ENCODE peak calls at places on chromosomes 13 and 19, in nine cellular contexts. W is thoracic aorta, F is uterus, K is dorsolateral prefrontal cortex, D is cardiac fibroblast, J is glutamatergic neuron, C is AG09309, S is progenitor cell of endocrine pancreas, M is foreskin fibroblast. L is an unnamed sample.
A peak's percentile ranks its signal among the peaks of the same experiment; 100 is the strongest.

GRCh38 chr19:18430417-18431144 is 7.4 kb downstream of the ISYNA1 start:
- DNase-seq in K (no peak), W (no peak), J (no peak), D (no peak), C (no peak), S (no peak), M (no peak), F (no peak), L (no peak)

GRCh38 chr19:17073869-17074627 is 1.2 kb downstream of the HAUS8 start:
- DNase-seq in K (no peak), M (peak; percentile 39), S (no peak), C (no peak), J (no peak), D (no peak), F (no peak), W (no peak), L (no peak)

GRCh38 chr13:29255567-29255966 is 339.9 kb downstream of the SLC7A1 start:
- DNase-seq in S (no peak), W (no peak), K (no peak), F (no peak), D (no peak), M (no peak), J (no peak), C (no peak), L (no peak)

GRCh38 chr19:38152461-38153379 is 71.3 kb downstream of the DPF1 start:
- DNase-seq in K (no peak), C (no peak), W (no peak), D (peak; percentile 17), F (no peak), M (no peak), J (no peak), S (no peak), L (no peak)

GRCh38 chr13:100828226-100828625 is 153.6 kb upstream of the TMTC4 start:
- DNase-seq in F (no peak), C (no peak), W (no peak), S (no peak), M (no peak), K (no peak), D (no peak), J (no peak), L (no peak)

GRCh38 chr19:14686411-14686810 is 3.4 kb upstream of the ZNF333 start:
- DNase-seq in D (peak; percentile 27), W (no peak), F (no peak), K (no peak), J (no peak), C (no peak), M (peak; percentile 37), S (no peak), L (peak; percentile 4)

GRCh38 chr13:27505792-27506191 is 55.4 kb upstream of the MTIF3 start:
- DNase-seq in M (no peak), F (no peak), S (no peak), W (no peak), K (no peak), D (no peak), C (no peak), J (no peak), L (no peak)

GRCh38 chr19:40365613-40366401 is 17.3 kb downstream of the PLD3 start:
- DNase-seq in C (no peak), D (peak; percentile 84), W (no peak), S (peak; percentile 88), K (peak; percentile 78), J (peak; percentile 92), F (peak; percentile 74), M (peak; percentile 80), L (no peak)

GRCh38 chr13:21641629-21642028 is 29.2 kb upstream of the FGF9 start:
- DNase-seq in F (no peak), J (no peak), K (no peak), D (no peak), S (no peak), W (no peak), M (no peak), C (no peak), L (no peak)

GRCh38 chr19:41223431-41224234 is 4.6 kb downstream of the AXL start:
- DNase-seq in S (no peak), F (no peak), M (peak; percentile 96), D (peak; percentile 58), C (peak; percentile 58), W (peak; percentile 53), K (no peak), J (no peak), L (peak; percentile 85)

GRCh38 chr19:5957132-5957531 is 20.8 kb downstream of the RANBP3 start:
- DNase-seq in F (no peak), C (no peak), K (no peak), D (no peak), W (no peak), J (no peak), M (peak; percentile 43), S (no peak), L (peak; percentile 32)

GRCh38 chr13:29745704-29746103 is 104.7 kb downstream of the UBL3 start:
- DNase-seq in S (no peak), C (no peak), W (no peak), J (no peak), K (no peak), M (no peak), D (no peak), F (no peak), L (no peak)

GRCh38 chr13:41561179-41561578 is 103.8 kb downstream of the RGCC start:
- DNase-seq in D (no peak), K (no peak), M (peak; percentile 70), F (no peak), W (no peak), C (peak; percentile 14), S (no peak), J (no peak), L (no peak)

GRCh38 chr13:113448885-113449692 is 4.2 kb downstream of the ADPRHL1 start:
- DNase-seq in D (peak; percentile 36), C (no peak), W (no peak), M (no peak), F (peak; percentile 64), K (no peak), S (no peak), J (no peak), L (no peak)

DNA sequence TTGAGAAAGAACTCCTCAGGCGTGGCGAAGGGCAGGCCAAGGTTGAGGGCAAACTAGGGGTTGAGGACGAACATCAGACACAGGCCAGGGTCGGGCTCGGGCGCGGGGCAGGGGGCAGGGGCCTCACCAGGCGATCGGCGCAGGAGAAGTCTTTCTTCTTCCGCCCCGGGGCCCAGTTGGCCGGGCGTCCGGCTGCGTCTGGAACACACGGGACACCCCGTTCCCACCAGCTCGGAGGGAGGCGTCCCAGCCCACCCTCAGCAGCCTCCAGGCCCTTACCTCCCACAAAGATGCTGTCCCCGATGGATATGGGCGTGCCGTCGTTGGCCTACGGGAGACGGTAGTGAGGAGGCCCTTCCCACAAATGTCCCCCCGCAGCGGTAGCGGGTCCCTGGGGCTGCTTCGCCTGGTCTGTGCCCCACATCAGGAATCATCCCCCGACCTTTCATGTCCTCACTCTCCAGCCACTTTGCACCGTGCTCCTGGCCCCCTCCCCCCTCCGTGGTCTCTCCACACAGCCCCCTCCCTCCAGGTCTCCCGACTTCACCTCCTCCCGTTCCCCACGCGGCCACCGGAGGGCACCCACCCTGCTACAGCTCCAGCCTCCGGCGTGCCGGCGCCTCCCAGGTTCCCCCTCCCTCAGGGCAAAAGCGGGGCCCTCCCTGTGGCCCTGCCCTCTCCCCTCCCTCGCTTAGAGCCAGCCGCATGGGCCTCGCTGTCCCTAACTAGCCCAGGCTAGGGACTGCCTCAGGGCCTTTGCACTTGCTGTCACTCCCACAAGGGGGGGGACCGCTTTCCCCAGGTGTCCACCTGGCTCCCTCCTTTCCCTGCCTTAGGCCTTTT is 4.7 kb downstream of the PNKP start:
- DNase-seq in F (peak; percentile 18), C (no peak), J (peak; percentile 72), D (no peak), K (no peak), M (peak; percentile 32), S (no peak), W (no peak), L (no peak)
- TF ChIP-seq CTCF in F (no peak), C (peak; percentile 34), J (peak; percentile 19), D (peak; percentile 21), K (no peak), M (peak; percentile 3), S (peak; percentile 31), W (no peak), L (peak; percentile 53)

DNA sequence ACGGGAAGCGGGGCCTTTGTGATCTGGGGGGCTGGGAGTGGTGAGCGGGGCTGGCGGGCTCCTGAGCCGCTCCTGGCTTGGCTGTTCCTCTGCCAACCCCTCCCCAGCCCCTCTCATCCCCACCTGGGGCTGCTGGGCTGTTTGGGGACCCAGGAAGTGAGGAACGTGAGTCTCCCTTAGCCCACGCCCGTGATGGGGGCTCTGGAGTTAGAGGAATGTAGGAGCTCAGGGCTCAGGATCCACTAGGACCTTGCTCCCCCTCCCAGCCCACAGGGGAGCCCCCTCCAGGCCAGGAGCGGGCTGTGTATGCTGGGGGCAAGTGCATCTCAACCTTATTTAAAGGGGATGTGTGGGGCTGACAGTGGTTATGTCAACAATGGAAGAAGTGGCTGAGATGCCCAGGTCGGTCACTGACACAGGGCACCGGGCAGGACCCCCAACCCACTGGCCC is 134.1 kb downstream of the URI1 start:
- DNase-seq in K (no peak), M (no peak), W (no peak), J (peak; percentile 18), S (no peak), C (no peak), D (no peak), F (no peak), L (no peak)
- TF ChIP-seq CTCF in K (no peak), M (no peak), W (no peak), J (no peak), S (no peak), C (no peak), D (no peak), F (no peak), L (no peak)

GRCh38 chr19:13195678-13196077 is 45.5 kb downstream of the IER2 start:
- DNase-seq in S (no peak), D (no peak), W (no peak), K (no peak), J (peak; percentile 67), M (no peak), F (no peak), C (no peak), L (no peak)
- TF ChIP-seq CTCF in S (peak; percentile 61), D (no peak), W (no peak), K (no peak), J (peak; percentile 51), M (no peak), F (no peak), C (no peak), L (no peak)

GRCh38 chr19:54159352-54160181 is at the start of gene LENG1:
- DNase-seq in D (peak; percentile 100), W (peak; percentile 100), J (peak; percentile 94), F (peak; percentile 99), M (peak; percentile 100), C (peak; percentile 100), K (peak; percentile 100), S (peak; percentile 97), L (peak; percentile 100)
- TF ChIP-seq CTCF in D (peak; percentile 11), W (peak; percentile 16), J (no peak), F (peak; percentile 46), M (peak; percentile 22), C (peak; percentile 22), K (peak; percentile 64), S (peak; percentile 54), L (peak; percentile 64)

GRCh38 chr19:2269244-2270156 is 12.5 kb downstream of the PEAK3 start:
- DNase-seq in C (peak; percentile 84), W (peak; percentile 88), D (peak; percentile 98), K (peak; percentile 98), S (peak; percentile 99), F (peak; percentile 99), J (peak; percentile 99), M (peak; percentile 99), L (peak; percentile 97)
- TF ChIP-seq CTCF in C (no peak), W (no peak), D (no peak), K (peak; percentile 24), S (peak; percentile 31), F (no peak), J (no peak), M (no peak), L (no peak)

GRCh38 chr13:44867825-44868224 is 121.4 kb downstream of the NUFIP1 start:
- DNase-seq in F (peak; percentile 43), S (no peak), K (no peak), M (peak; percentile 21), D (peak; percentile 48), W (no peak), J (no peak), C (no peak), L (no peak)
- TF ChIP-seq CTCF in F (no peak), S (no peak), K (no peak), M (no peak), D (no peak), W (no peak), J (no peak), C (no peak), L (no peak)